ENCODE peak calls at places on chromosomes 3 and 15, in nine cellular contexts. I is AG04450, Z is LoVo, B is aorta, R is ELR, O is activated gamma-delta T cell, S is psoas muscle, C is fibroblast of lung, T is GM03348. F is an unnamed sample.

GRCh38 chr15:75673426-75674247 is 25.9 kb downstream of the SNX33 start:
- DNase-seq in I (no peak), Z (no peak), B (peak), R (peak), O (no peak), S (peak), C (peak), T (peak), F (no peak)

GRCh38 chr3:139939681-139940190 is 4.8 kb downstream of the CLSTN2 start:
- DNase-seq in I (no peak), Z (no peak), B (no peak), R (no peak), O (no peak), S (no peak), C (no peak), T (no peak), F (no peak)

GRCh38 chr3:43776101-43776500 is 85.4 kb downstream of the ABHD5 start:
- DNase-seq in I (no peak), Z (no peak), B (no peak), R (no peak), O (no peak), S (no peak), C (no peak), T (no peak), F (no peak)

GRCh38 chr3:192812736-192813383 is 85.5 kb upstream of the FGF12 start:
- DNase-seq in I (no peak), Z (peak), B (no peak), R (peak), O (no peak), S (no peak), C (peak), T (peak), F (peak)

GRCh38 chr3:33030802-33031201 is 66.1 kb downstream of the GLB1 start:
- DNase-seq in I (no peak), Z (no peak), B (no peak), R (no peak), O (no peak), S (no peak), C (no peak), T (no peak), F (no peak)

GRCh38 chr15:90774731-90775521 is 57.8 kb downstream of the BLM start:
- DNase-seq in I (peak), Z (peak), B (no peak), R (peak), O (no peak), S (no peak), C (peak), T (peak), F (no peak)

GRCh38 chr15:63970723-63971426 is 75.4 kb downstream of the DAPK2 start:
- DNase-seq in I (no peak), Z (no peak), B (no peak), R (no peak), O (no peak), S (no peak), C (no peak), T (no peak), F (no peak)

GRCh38 chr15:81893182-81893833 is 152.5 kb downstream of the MEX3B start:
- DNase-seq in I (no peak), Z (no peak), B (no peak), R (no peak), O (no peak), S (no peak), C (no peak), T (no peak), F (no peak)

GRCh38 chr3:4729061-4729973 is 236.2 kb downstream of the ITPR1 start:
- DNase-seq in I (no peak), Z (no peak), B (no peak), R (no peak), O (no peak), S (no peak), C (no peak), T (no peak), F (no peak)